ENCODE peak calls at places on chromosomes 6 and 20, in seven cellular contexts. One of them, this sample, is unnamed.

GRCh38 chr6:113630738-113631535 is 226.2 kb upstream of the MARCKS start:
- DNase-seq in hepatic stellate cell: peak
- DNase-seq in fibroblast of the conjunctiva: no peak
- DNase-seq in thyroid gland: peak
- DNase-seq in frontal cortex: no peak
- DNase-seq in heart right ventricle: no peak
- DNase-seq in Right ventricle myocardium inferior: no peak
- DNase-seq in this sample: no peak

GRCh38 chr20:62831361-62831788 is 14.5 kb downstream of the COL9A3 start:
- DNase-seq in hepatic stellate cell: no peak
- DNase-seq in fibroblast of the conjunctiva: no peak
- DNase-seq in thyroid gland: peak
- DNase-seq in frontal cortex: no peak
- DNase-seq in heart right ventricle: peak
- DNase-seq in Right ventricle myocardium inferior: peak
- DNase-seq in this sample: no peak

GRCh38 chr6:13478525-13478962 is 8.9 kb downstream of the GFOD1 start:
- DNase-seq in hepatic stellate cell: no peak
- DNase-seq in fibroblast of the conjunctiva: no peak
- DNase-seq in thyroid gland: no peak
- DNase-seq in frontal cortex: no peak
- DNase-seq in heart right ventricle: no peak
- DNase-seq in Right ventricle myocardium inferior: no peak
- DNase-seq in this sample: no peak

GRCh38 chr6:47086051-47086770 is 44.1 kb upstream of the ADGRF1 start:
- DNase-seq in hepatic stellate cell: no peak
- DNase-seq in fibroblast of the conjunctiva: no peak
- DNase-seq in thyroid gland: no peak
- DNase-seq in frontal cortex: no peak
- DNase-seq in heart right ventricle: no peak
- DNase-seq in Right ventricle myocardium inferior: no peak
- DNase-seq in this sample: no peak

GRCh38 chr6:35942355-35942754 is 21.5 kb upstream of the SRPK1 start:
- DNase-seq in hepatic stellate cell: no peak
- DNase-seq in fibroblast of the conjunctiva: no peak
- DNase-seq in thyroid gland: no peak
- DNase-seq in frontal cortex: no peak
- DNase-seq in heart right ventricle: no peak
- DNase-seq in Right ventricle myocardium inferior: no peak
- DNase-seq in this sample: no peak

GRCh38 chr6:89834884-89835792 is 5.5 kb downstream of the CASP8AP2 start:
- DNase-seq in hepatic stellate cell: no peak
- DNase-seq in fibroblast of the conjunctiva: no peak
- DNase-seq in thyroid gland: no peak
- DNase-seq in frontal cortex: no peak
- DNase-seq in heart right ventricle: no peak
- DNase-seq in Right ventricle myocardium inferior: no peak
- DNase-seq in this sample: no peak

GRCh38 chr6:130425532-130425931 is 59.7 kb downstream of the TMEM200A start:
- DNase-seq in hepatic stellate cell: no peak
- DNase-seq in fibroblast of the conjunctiva: no peak
- DNase-seq in thyroid gland: no peak
- DNase-seq in frontal cortex: no peak
- DNase-seq in heart right ventricle: no peak
- DNase-seq in Right ventricle myocardium inferior: no peak
- DNase-seq in this sample: no peak

GRCh38 chr6:144652292-144652891 is 367.3 kb downstream of the UTRN start:
- DNase-seq in hepatic stellate cell: no peak
- DNase-seq in fibroblast of the conjunctiva: no peak
- DNase-seq in thyroid gland: no peak
- DNase-seq in frontal cortex: no peak
- DNase-seq in heart right ventricle: no peak
- DNase-seq in Right ventricle myocardium inferior: no peak
- DNase-seq in this sample: no peak

GRCh38 chr6:33118525-33119123 is 42.8 kb downstream of the HLA-DPB1 start:
- DNase-seq in hepatic stellate cell: peak
- DNase-seq in fibroblast of the conjunctiva: peak
- DNase-seq in thyroid gland: no peak
- DNase-seq in frontal cortex: peak
- DNase-seq in heart right ventricle: no peak
- DNase-seq in Right ventricle myocardium inferior: no peak
- DNase-seq in this sample: no peak

GRCh38 chr20:44342240-44342639 is 5.4 kb downstream of the R3HDML start:
- DNase-seq in hepatic stellate cell: peak
- DNase-seq in fibroblast of the conjunctiva: no peak
- DNase-seq in thyroid gland: no peak
- DNase-seq in frontal cortex: no peak
- DNase-seq in heart right ventricle: no peak
- DNase-seq in Right ventricle myocardium inferior: no peak
- DNase-seq in this sample: no peak